ENCODE peak calls at places on chromosomes 5 and 9, in six cellular contexts. C is GM23248, M is right cardiac atrium, W is spleen, A is heart left ventricle, X is fibroblast of lung. O is an unnamed sample.
A peak's percentile ranks its signal among the peaks of the same experiment; 100 is the strongest.

GRCh38 chr5:93378073-93378472 is 202.9 kb downstream of the NR2F1-AS1 start:
- DNase-seq in A (no peak), W (no peak), X (peak; percentile 88), C (peak; percentile 52), M (no peak), O (no peak)

GRCh38 chr5:79481574-79481973 is 32.4 kb downstream of the HOMER1 start:
- DNase-seq in W (no peak), C (no peak), A (no peak), X (no peak), M (no peak), O (no peak)

GRCh38 chr9:115262477-115262876 is 144.5 kb upstream of the TNC start:
- DNase-seq in X (peak; percentile 92), A (peak; percentile 91), C (peak; percentile 69), W (no peak), M (peak; percentile 90), O (peak; percentile 95)

GRCh38 chr5:138753794-138754698 is 821 bp downstream of the CTNNA1 start:
- DNase-seq in M (peak; percentile 98), A (peak; percentile 97), C (peak; percentile 95), W (peak; percentile 88), X (peak; percentile 88), O (peak; percentile 97)

GRCh38 chr9:98356953-98357352 is 101.5 kb upstream of the TBC1D2 start:
- DNase-seq in M (no peak), A (no peak), X (peak; percentile 37), C (peak; percentile 50), W (no peak), O (no peak)

GRCh38 chr9:120893917-120894316 is 16.9 kb upstream of the PHF19 start:
- DNase-seq in C (no peak), W (no peak), A (no peak), X (no peak), M (no peak), O (no peak)

GRCh38 chr5:100667021-100667671 is 132.0 kb downstream of the FAM174A start:
- DNase-seq in C (peak; percentile 64), A (no peak), M (no peak), W (no peak), X (peak; percentile 67), O (no peak)

GRCh38 chr5:131641494-131641893 is 6.5 kb upstream of the RAPGEF6 start:
- DNase-seq in M (no peak), W (no peak), X (no peak), C (no peak), A (no peak), O (no peak)

GRCh38 chr9:137452761-137453642 is 6.1 kb downstream of the NSMF start:
- DNase-seq in W (peak; percentile 90), X (no peak), C (no peak), A (peak; percentile 35), M (peak; percentile 75), O (peak; percentile 69)

GRCh38 chr5:169221519-169221918 is 79.4 kb downstream of the SLIT3 start:
- DNase-seq in X (no peak), M (no peak), A (no peak), C (no peak), W (no peak), O (no peak)

GRCh38 chr5:82356808-82357671 is 78.9 kb upstream of the RPS23 start:
- DNase-seq in X (peak; percentile 100), A (peak; percentile 93), M (peak; percentile 91), W (no peak), C (peak; percentile 96), O (peak; percentile 89)

GRCh38 chr5:55052383-55052931 is 28.4 kb downstream of the GZMK start:
- DNase-seq in W (no peak), C (peak; percentile 49), M (no peak), X (peak; percentile 17), A (no peak), O (no peak)

GRCh38 chr5:5347442-5347841 is 75.0 kb upstream of the ICE1 start:
- DNase-seq in M (no peak), X (no peak), C (no peak), W (no peak), A (no peak), O (no peak)

GRCh38 chr5:4275232-4275631 is 679.6 kb downstream of the IRX1 start:
- DNase-seq in W (no peak), M (no peak), X (no peak), A (no peak), C (no peak), O (no peak)

GRCh38 chr9:91196103-91196761 is 165.5 kb downstream of the AUH start:
- DNase-seq in X (no peak), M (no peak), A (no peak), W (no peak), C (no peak), O (no peak)

GRCh38 chr9:93235278-93235960 is 51.5 kb downstream of the WNK2 start:
- DNase-seq in X (no peak), A (no peak), W (no peak), C (no peak), M (no peak), O (no peak)

GRCh38 chr5:132321109-132321721 is 27.0 kb downstream of the SLC22A4 start:
- DNase-seq in M (no peak), W (no peak), A (no peak), X (no peak), C (no peak), O (no peak)

GRCh38 chr5:127434588-127434987 is 82.9 kb upstream of the PRRC1 start:
- DNase-seq in C (no peak), W (peak; percentile 61), M (peak; percentile 24), X (no peak), A (no peak), O (no peak)

GRCh38 chr5:155394727-155395126 is 381.2 kb downstream of the KIF4B start:
- DNase-seq in C (no peak), W (no peak), A (no peak), X (no peak), M (no peak), O (no peak)

GRCh38 chr9:112310826-112311225 is 22.6 kb downstream of the PTBP3 start:
- DNase-seq in X (no peak), A (no peak), W (no peak), C (no peak), M (no peak), O (no peak)

GRCh38 chr5:141465351-141465750 is 10.4 kb upstream of the PCDHGC3 start:
- DNase-seq in M (no peak), C (peak; percentile 24), X (peak; percentile 74), A (no peak), W (no peak), O (no peak)

GRCh38 chr9:95834281-95834907 is 41.1 kb upstream of the ERCC6L2 start:
- DNase-seq in X (peak; percentile 84), C (no peak), M (no peak), A (no peak), W (no peak), O (no peak)

GRCh38 chr5:150129813-150130492 is 25.7 kb downstream of the PDGFRB start:
- DNase-seq in M (peak; percentile 90), A (peak; percentile 73), W (no peak), X (peak; percentile 52), C (peak; percentile 84), O (peak; percentile 91)

GRCh38 chr5:142839711-142840441 is 69.7 kb downstream of the ARHGAP26 start:
- DNase-seq in W (no peak), C (peak; percentile 79), X (no peak), A (peak; percentile 65), M (peak; percentile 92), O (peak; percentile 92)

GRCh38 chr5:89735108-89735507 is 674.4 kb downstream of the CETN3 start:
- DNase-seq in M (no peak), W (no peak), X (peak; percentile 36), A (no peak), C (peak; percentile 51), O (no peak)

GRCh38 chr5:91409304-91409703 is 26.2 kb upstream of the ARRDC3 start:
- DNase-seq in C (no peak), M (no peak), X (no peak), W (no peak), A (no peak), O (no peak)

GRCh38 chr5:143101134-143101533 is 302.4 kb downstream of the NR3C1 start:
- DNase-seq in X (no peak), C (no peak), M (no peak), W (no peak), A (no peak), O (no peak)

GRCh38 chr5:15703901-15704300 is 203.9 kb downstream of the FBXL7 start:
- DNase-seq in C (peak; percentile 76), A (no peak), X (no peak), M (no peak), W (no peak), O (no peak)

DNA sequence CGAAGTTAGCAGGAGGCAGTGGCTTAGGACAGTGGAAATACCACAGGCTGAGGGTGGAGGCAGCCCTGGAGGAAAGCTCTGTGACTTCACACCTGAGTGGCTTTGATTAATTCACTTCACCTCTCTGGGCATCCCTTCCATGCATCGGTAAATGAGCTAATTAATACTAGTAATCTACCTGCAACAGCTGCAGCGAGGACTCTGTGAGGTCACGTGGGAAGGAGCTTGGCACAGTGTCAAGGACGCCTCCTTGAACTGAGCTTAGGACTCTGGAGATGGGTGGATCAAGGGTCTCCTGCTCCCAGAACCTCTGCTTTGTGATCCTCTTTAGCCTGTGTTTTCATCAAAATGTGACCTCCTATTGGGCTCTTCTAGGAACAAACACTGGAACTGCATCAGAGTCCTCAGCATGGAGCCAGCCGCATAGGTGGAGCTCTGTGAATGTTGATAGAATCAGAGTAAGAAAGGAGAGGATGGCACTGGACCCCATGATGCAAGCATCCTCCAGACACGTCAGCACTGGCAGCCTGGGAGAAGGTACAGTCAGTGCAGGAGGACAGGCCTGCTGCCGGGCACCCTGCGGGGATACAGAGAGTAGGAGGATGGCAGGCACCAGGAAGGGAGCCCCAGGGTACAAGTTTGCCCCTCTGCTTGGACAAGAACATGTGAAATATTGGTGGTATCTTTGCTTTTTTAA is 952 bp upstream of the ANGPTL2 start:
- DNase-seq in A (no peak), M (peak; percentile 76), C (no peak), X (no peak), W (no peak), O (peak; percentile 87)
- H3K4me1 ChIP-seq in A (peaks cover 8% of the 10 kb centered on the region), M (peaks cover 8% of the 10 kb centered on the region), C (peaks cover 14% of the 10 kb centered on the region), X (peaks cover 25% of the 10 kb centered on the region), W (peaks cover 55% of the 10 kb centered on the region), O (no peaks in the 10 kb centered on the region)

GRCh38 chr9:65444943-65445342 is 159.9 kb upstream of the FOXD4L5 start:
- DNase-seq in C (no peak), A (no peak), W (no peak), X (no peak), M (no peak), O (no peak)
- H3K4me1 ChIP-seq in C (no peaks in the 10 kb centered on the region), A (no peaks in the 10 kb centered on the region), W (no peaks in the 10 kb centered on the region), X (no peaks in the 10 kb centered on the region), M (no peaks in the 10 kb centered on the region), O (no peaks in the 10 kb centered on the region)

DNA sequence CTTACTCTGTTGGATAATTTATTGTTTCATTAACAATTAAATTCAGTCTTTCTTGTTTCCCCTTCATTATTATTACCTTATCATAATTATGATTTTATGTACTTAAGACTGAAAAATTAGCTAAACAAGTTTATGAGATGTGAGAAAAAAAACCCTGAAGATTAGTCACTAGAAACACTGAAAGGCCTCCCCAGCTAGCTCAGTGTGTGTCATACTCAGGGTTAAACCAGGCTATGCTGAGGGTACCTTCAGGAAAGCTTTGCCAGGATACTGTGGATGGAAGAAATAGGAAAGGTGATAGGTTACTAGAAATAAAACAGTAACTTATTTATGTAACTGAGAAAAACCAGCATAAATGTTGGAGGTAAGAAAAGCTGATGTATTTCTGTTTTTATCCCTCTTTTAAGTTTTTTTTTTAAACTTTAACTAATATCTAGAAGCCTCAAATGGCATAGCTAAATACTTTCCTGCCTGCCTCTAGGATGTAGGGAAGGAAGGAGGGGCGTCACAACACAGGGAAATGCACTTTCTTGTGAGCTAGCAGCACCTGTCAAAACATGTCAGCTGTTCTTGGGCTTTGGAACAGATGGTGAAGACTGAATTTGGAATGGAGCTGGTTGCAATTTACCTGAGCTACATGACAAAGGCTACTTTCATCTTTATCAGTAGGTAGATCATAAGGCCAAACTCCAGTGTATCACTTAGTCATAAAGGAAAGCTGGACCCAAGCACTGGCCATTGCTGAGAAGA is 24.2 kb downstream of the NMRK1 start:
- DNase-seq in W (no peak), C (peak; percentile 71), A (no peak), M (no peak), X (peak; percentile 32), O (no peak)
- H3K4me1 ChIP-seq in W (no peaks in the 10 kb centered on the region), C (peaks cover 18% of the 10 kb centered on the region), A (no peaks in the 10 kb centered on the region), M (no peaks in the 10 kb centered on the region), X (peaks cover 7% of the 10 kb centered on the region), O (peaks cover 12% of the 10 kb centered on the region)

GRCh38 chr9:37037137-37037743 is 3.2 kb upstream of the PAX5 start:
- DNase-seq in W (peak; percentile 88), M (no peak), A (no peak), X (no peak), C (no peak), O (no peak)
- H3K4me1 ChIP-seq in W (peaks cover 50% of the 10 kb centered on the region), M (peaks cover 7% of the 10 kb centered on the region), A (peaks cover 9% of the 10 kb centered on the region), X (no peaks in the 10 kb centered on the region), C (no peaks in the 10 kb centered on the region), O (peaks cover 36% of the 10 kb centered on the region)

O was measured in sigmoid colon.